ENCODE peak calls at places on chromosomes 6 and 20, in six cellular contexts. Z is AG04450; B is IMR-90; K is NCI-H774; O is germinal center; P is activated CD8-positive, alpha-beta memory T cell treated with anti-CD3 and anti-CD28 coated beads for 1 hour. M is an unnamed sample.

GRCh38 chr6:157724138-157724537 is 98.9 kb upstream of the SNX9 start:
- DNase-seq in Z (no peak), B (no peak), K (no peak), O (no peak), P (no peak), M (peak)

GRCh38 chr6:127816643-127817042 is 84.2 kb downstream of the THEMIS start:
- DNase-seq in Z (no peak), B (no peak), K (no peak), O (no peak), P (no peak), M (no peak)

GRCh38 chr6:107122748-107123147 is 7.4 kb upstream of the BEND3 start:
- DNase-seq in Z (no peak), B (no peak), K (no peak), O (no peak), P (no peak), M (no peak)

GRCh38 chr6:3838992-3839867 is 9.9 kb upstream of the FAM50B start:
- DNase-seq in Z (no peak), B (peak), K (no peak), O (no peak), P (no peak), M (peak)

GRCh38 chr6:107928984-107929383 is 29.0 kb downstream of the SEC63 start:
- DNase-seq in Z (no peak), B (no peak), K (no peak), O (no peak), P (no peak), M (no peak)

GRCh38 chr6:80547827-80548226 is 441.4 kb downstream of the BCKDHB start:
- DNase-seq in Z (peak), B (peak), K (no peak), O (no peak), P (no peak), M (peak)

GRCh38 chr6:122789078-122789861 is at the start of gene SMPDL3A:
- DNase-seq in Z (peak), B (peak), K (peak), O (peak), P (no peak), M (peak)

GRCh38 chr6:111971866-111972532 is 81.9 kb upstream of the CCN6 start:
- DNase-seq in Z (no peak), B (peak), K (no peak), O (no peak), P (no peak), M (peak)

GRCh38 chr6:139644821-139645220 is 270.4 kb upstream of the CITED2 start:
- DNase-seq in Z (no peak), B (peak), K (no peak), O (no peak), P (no peak), M (peak)

GRCh38 chr6:26362836-26363220 is 2.2 kb upstream of the BTN3A2 start:
- DNase-seq in Z (no peak), B (no peak), K (no peak), O (no peak), P (no peak), M (no peak)

GRCh38 chr6:10561566-10562088 is 40.5 kb downstream of the GCNT2 start:
- DNase-seq in Z (no peak), B (no peak), K (no peak), O (no peak), P (no peak), M (no peak)

GRCh38 chr6:161828355-161828754 is 554.5 kb upstream of the AGPAT4 start:
- DNase-seq in Z (no peak), B (no peak), K (no peak), O (no peak), P (no peak), M (no peak)

GRCh38 chr20:24684954-24685691 is 215.7 kb downstream of the SYNDIG1 start:
- DNase-seq in Z (no peak), B (no peak), K (no peak), O (no peak), P (no peak), M (no peak)

GRCh38 chr6:34005845-34006644 is 139.8 kb downstream of the GRM4 start:
- DNase-seq in Z (no peak), B (no peak), K (peak), O (no peak), P (no peak), M (no peak)